ENCODE peak calls at places on chromosomes 16 and 17, in four cellular contexts. U is ovary, N is suprapubic skin, K is tibial nerve. P is an unnamed sample.

GRCh38 chr17:2690165-2691068 is 21.1 kb downstream of the CLUH start:
- DNase-seq in U (peak), N (no peak), K (no peak), P (no peak)

GRCh38 chr17:64459284-64459747 is 10.4 kb downstream of the MILR1 start:
- DNase-seq in U (no peak), N (no peak), K (no peak), P (no peak)

GRCh38 chr16:69859105-69859969 is 91.8 kb upstream of the CLEC18A start:
- DNase-seq in U (no peak), N (no peak), K (no peak), P (no peak)

GRCh38 chr16:886084-886543 is 84.7 kb downstream of the LMF1 start:
- DNase-seq in U (no peak), N (no peak), K (no peak), P (no peak)

GRCh38 chr16:66486773-66487579 is 59.9 kb downstream of the BEAN1 start:
- DNase-seq in U (peak), N (peak), K (no peak), P (no peak)

GRCh38 chr17:31269597-31269996 is 27.4 kb downstream of the OMG start:
- DNase-seq in U (no peak), N (no peak), K (no peak), P (no peak)

GRCh38 chr17:74303300-74303699 is 22.7 kb upstream of the KIF19 start:
- DNase-seq in U (no peak), N (no peak), K (no peak), P (no peak)

GRCh38 chr17:28974451-28974850 is 23.1 kb upstream of the PHF12 start:
- DNase-seq in U (no peak), N (no peak), K (no peak), P (no peak)

GRCh38 chr17:41771389-41772206 is 14.9 kb downstream of the JUP start:
- DNase-seq in U (no peak), N (peak), K (no peak), P (no peak)

GRCh38 chr16:86558355-86559193 is 3.5 kb upstream of the MTHFSD start:
- DNase-seq in U (no peak), N (peak), K (no peak), P (no peak)

GRCh38 chr17:75549246-75550138 is 24.0 kb downstream of the LLGL2 start:
- DNase-seq in U (no peak), N (peak), K (no peak), P (no peak)

GRCh38 chr17:56935461-56935860 is 21.6 kb upstream of the TRIM25 start:
- DNase-seq in U (no peak), N (no peak), K (no peak), P (no peak)

GRCh38 chr16:10256855-10257641 is 74.8 kb upstream of the GRIN2A start:
- DNase-seq in U (peak), N (no peak), K (no peak), P (no peak)

GRCh38 chr17:75105269-75106080 is 4.3 kb upstream of the ARMC7 start:
- DNase-seq in U (no peak), N (no peak), K (no peak), P (no peak)

GRCh38 chr16:67451704-67452435 is 20.9 kb downstream of the HSD11B2 start:
- DNase-seq in U (no peak), N (no peak), K (no peak), P (no peak)

GRCh38 chr16:47777191-47777590 is 316.1 kb downstream of the PHKB start:
- DNase-seq in U (no peak), N (no peak), K (no peak), P (no peak)

DNA sequence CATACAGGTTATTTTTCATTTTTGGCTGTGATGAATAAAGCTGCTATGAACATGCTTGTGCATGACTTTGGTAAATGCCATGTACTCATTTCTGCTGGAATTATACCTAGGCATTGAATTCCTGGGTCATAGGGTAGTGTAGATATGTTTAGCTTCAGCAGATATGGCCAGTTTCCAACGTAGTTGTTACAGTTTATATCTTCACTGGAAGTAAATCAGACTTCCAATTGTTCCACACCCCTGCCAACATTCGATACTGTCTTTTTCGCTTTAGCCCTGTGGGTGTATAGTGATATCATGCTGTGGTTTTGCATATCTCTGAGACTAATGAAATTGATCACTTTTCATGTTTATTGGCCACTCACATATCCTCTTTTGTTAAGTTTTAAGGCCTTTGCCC is 50.4 kb downstream of the ARHGAP27 start:
- DNase-seq in U (no peak), N (no peak), K (no peak), P (no peak)
- TF ChIP-seq CTCF in U (no peak), N (no peak), K (no peak), P (no peak)

GRCh38 chr16:49850558-49851467 is 5.1 kb downstream of the ZNF423 start:
- DNase-seq in U (no peak), N (no peak), K (no peak), P (no peak)
- TF ChIP-seq EP300 in U (no peak), N (no peak), K (no peak), P (no peak)

GRCh38 chr16:89375686-89376085 is 114.7 kb downstream of the ANKRD11 start:
- DNase-seq in U (no peak), N (no peak), K (no peak), P (no peak)

GRCh38 chr16:89375021-89375420 is 115.3 kb downstream of the ANKRD11 start:
- DNase-seq in U (no peak), N (no peak), K (no peak), P (no peak)

GRCh38 chr16:89373355-89374110 is 116.8 kb downstream of the ANKRD11 start:
- DNase-seq in U (peak), N (no peak), K (no peak), P (no peak)

GRCh38 chr16:89371968-89372634 is 118.3 kb downstream of the ANKRD11 start:
- DNase-seq in U (no peak), N (no peak), K (no peak), P (no peak)

GRCh38 chr16:89374393-89374948 is 115.9 kb downstream of the ANKRD11 start:
- DNase-seq in U (no peak), N (no peak), K (no peak), P (no peak)
- TF ChIP-seq CTCF in U (no peak), N (no peak), K (no peak), P (no peak)

GRCh38 chr17:72122668-72123495 is 2.1 kb downstream of the SOX9 start:
- DNase-seq in U (no peak), N (no peak), K (no peak), P (no peak)
- TF ChIP-seq EP300 in U (no peak), N (no peak), K (no peak), P (no peak)

GRCh38 chr16:56515665-56516064 is 4.2 kb downstream of the BBS2 start:
- DNase-seq in U (no peak), N (no peak), K (no peak), P (no peak)

GRCh38 chr16:56517206-56517605 is 2.6 kb downstream of the BBS2 start:
- DNase-seq in U (no peak), N (no peak), K (no peak), P (no peak)

GRCh38 chr16:56514845-56515244 is 5.0 kb downstream of the BBS2 start:
- DNase-seq in U (no peak), N (no peak), K (no peak), P (no peak)

GRCh38 chr16:56512025-56512424 is 7.8 kb downstream of the BBS2 start:
- DNase-seq in U (no peak), N (no peak), K (no peak), P (no peak)

DNA sequence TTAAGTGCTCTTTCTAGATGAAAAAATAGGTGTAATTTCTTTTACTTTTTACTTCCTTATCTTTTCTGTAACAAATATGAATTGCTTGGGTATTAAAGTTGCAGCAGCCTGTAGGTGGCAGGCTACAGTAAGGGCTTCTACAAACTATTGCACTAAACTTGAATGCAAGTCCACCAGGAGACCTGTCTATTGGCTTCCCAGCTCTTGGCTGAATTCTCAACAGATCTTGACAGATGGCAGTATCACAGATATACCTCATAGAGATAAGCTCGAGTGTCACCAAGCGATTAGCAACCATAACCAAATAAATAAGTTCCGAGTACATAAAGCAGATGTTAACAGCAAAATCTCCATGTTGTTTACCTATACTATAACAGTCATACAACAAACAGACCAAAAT is 5.9 kb downstream of the BBS2 start:
- DNase-seq in U (no peak), N (no peak), K (no peak), P (no peak)
- TF ChIP-seq CTCF in U (no peak), N (peak), K (peak), P (peak)